ENCODE peak calls at places on chromosomes 13 and 19, in seven cellular contexts. One of them, this sample, is unnamed.

GRCh38 chr19:8552810-8553209 is 24.4 kb downstream of the MYO1F start:
- DNase-seq in HTR-8/SVneo: peak
- DNase-seq in spleen: no peak
- DNase-seq in ACHN: no peak
- DNase-seq in CD8-positive, alpha-beta memory T cell: no peak
- DNase-seq in small intestine: peak
- DNase-seq in DMS 273 treated with DMSO at 0.1 percent for 48 hours: peak
- DNase-seq in this sample: no peak

GRCh38 chr13:64293923-64294322 is 2878.3 kb upstream of the PCDH20 start:
- DNase-seq in CD8-positive, alpha-beta memory T cell: no peak
- DNase-seq in spleen: no peak
- DNase-seq in HTR-8/SVneo: no peak
- DNase-seq in ACHN: no peak
- DNase-seq in small intestine: no peak
- DNase-seq in DMS 273 treated with DMSO at 0.1 percent for 48 hours: no peak
- DNase-seq in this sample: no peak

GRCh38 chr19:50199254-50199545 is 4.2 kb upstream of the MYH14 start:
- DNase-seq in DMS 273 treated with DMSO at 0.1 percent for 48 hours: no peak
- DNase-seq in spleen: no peak
- DNase-seq in ACHN: no peak
- DNase-seq in small intestine: no peak
- DNase-seq in CD8-positive, alpha-beta memory T cell: no peak
- DNase-seq in HTR-8/SVneo: no peak
- DNase-seq in this sample: no peak

GRCh38 chr19:39372047-39372802 is 18.7 kb downstream of the PAF1 start:
- DNase-seq in HTR-8/SVneo: peak
- DNase-seq in spleen: no peak
- DNase-seq in CD8-positive, alpha-beta memory T cell: no peak
- DNase-seq in ACHN: no peak
- DNase-seq in DMS 273 treated with DMSO at 0.1 percent for 48 hours: no peak
- DNase-seq in small intestine: no peak
- DNase-seq in this sample: no peak

GRCh38 chr13:55199132-55199531 is 1941.6 kb upstream of the PRR20A start:
- DNase-seq in DMS 273 treated with DMSO at 0.1 percent for 48 hours: no peak
- DNase-seq in spleen: no peak
- DNase-seq in CD8-positive, alpha-beta memory T cell: no peak
- DNase-seq in ACHN: no peak
- DNase-seq in HTR-8/SVneo: no peak
- DNase-seq in small intestine: no peak
- DNase-seq in this sample: no peak

GRCh38 chr19:13459351-13459750 is 46.9 kb downstream of the CACNA1A start:
- DNase-seq in CD8-positive, alpha-beta memory T cell: no peak
- DNase-seq in small intestine: no peak
- DNase-seq in ACHN: no peak
- DNase-seq in spleen: no peak
- DNase-seq in DMS 273 treated with DMSO at 0.1 percent for 48 hours: no peak
- DNase-seq in HTR-8/SVneo: no peak
- DNase-seq in this sample: no peak

GRCh38 chr13:43132228-43132627 is 108.8 kb downstream of the DNAJC15 start:
- DNase-seq in DMS 273 treated with DMSO at 0.1 percent for 48 hours: peak
- DNase-seq in CD8-positive, alpha-beta memory T cell: no peak
- DNase-seq in ACHN: peak
- DNase-seq in spleen: no peak
- DNase-seq in small intestine: peak
- DNase-seq in HTR-8/SVneo: peak
- DNase-seq in this sample: no peak

GRCh38 chr13:73913043-73913740 is 221.0 kb downstream of the KLF12 start:
- DNase-seq in small intestine: no peak
- DNase-seq in ACHN: no peak
- DNase-seq in CD8-positive, alpha-beta memory T cell: no peak
- DNase-seq in HTR-8/SVneo: no peak
- DNase-seq in DMS 273 treated with DMSO at 0.1 percent for 48 hours: no peak
- DNase-seq in spleen: no peak
- DNase-seq in this sample: no peak

GRCh38 chr13:44818428-44818827 is 170.8 kb downstream of the NUFIP1 start:
- DNase-seq in ACHN: peak
- DNase-seq in spleen: no peak
- DNase-seq in DMS 273 treated with DMSO at 0.1 percent for 48 hours: no peak
- DNase-seq in HTR-8/SVneo: peak
- DNase-seq in small intestine: no peak
- DNase-seq in CD8-positive, alpha-beta memory T cell: no peak
- DNase-seq in this sample: no peak

GRCh38 chr19:16378291-16378889 is 53.8 kb downstream of the KLF2 start:
- DNase-seq in ACHN: no peak
- DNase-seq in spleen: peak
- DNase-seq in DMS 273 treated with DMSO at 0.1 percent for 48 hours: no peak
- DNase-seq in HTR-8/SVneo: no peak
- DNase-seq in small intestine: no peak
- DNase-seq in CD8-positive, alpha-beta memory T cell: no peak
- DNase-seq in this sample: no peak

GRCh38 chr13:40672310-40673060 is 6.0 kb upstream of the FOXO1 start:
- DNase-seq in CD8-positive, alpha-beta memory T cell: no peak
- DNase-seq in HTR-8/SVneo: peak
- DNase-seq in small intestine: peak
- DNase-seq in spleen: no peak
- DNase-seq in DMS 273 treated with DMSO at 0.1 percent for 48 hours: peak
- DNase-seq in ACHN: no peak
- DNase-seq in this sample: no peak

GRCh38 chr19:38543807-38544568 is 73.8 kb downstream of the MAP4K1 start:
- DNase-seq in spleen: no peak
- DNase-seq in DMS 273 treated with DMSO at 0.1 percent for 48 hours: peak
- DNase-seq in CD8-positive, alpha-beta memory T cell: no peak
- DNase-seq in HTR-8/SVneo: peak
- DNase-seq in small intestine: peak
- DNase-seq in ACHN: peak
- DNase-seq in this sample: no peak

GRCh38 chr19:3367572-3368440 is 1.4 kb downstream of the NFIC start:
- DNase-seq in ACHN: no peak
- DNase-seq in HTR-8/SVneo: no peak
- DNase-seq in spleen: no peak
- DNase-seq in DMS 273 treated with DMSO at 0.1 percent for 48 hours: no peak
- DNase-seq in CD8-positive, alpha-beta memory T cell: no peak
- DNase-seq in small intestine: no peak
- DNase-seq in this sample: peak

GRCh38 chr13:23752111-23753001 is 136.8 kb downstream of the MIPEP start:
- DNase-seq in small intestine: no peak
- DNase-seq in DMS 273 treated with DMSO at 0.1 percent for 48 hours: no peak
- DNase-seq in HTR-8/SVneo: no peak
- DNase-seq in ACHN: no peak
- DNase-seq in CD8-positive, alpha-beta memory T cell: no peak
- DNase-seq in spleen: no peak
- DNase-seq in this sample: no peak

GRCh38 chr19:1621574-1621973 is 16.3 kb upstream of the UQCR11 start:
- DNase-seq in CD8-positive, alpha-beta memory T cell: no peak
- DNase-seq in small intestine: no peak
- DNase-seq in spleen: no peak
- DNase-seq in ACHN: no peak
- DNase-seq in HTR-8/SVneo: no peak
- DNase-seq in DMS 273 treated with DMSO at 0.1 percent for 48 hours: no peak
- DNase-seq in this sample: no peak

GRCh38 chr13:73337511-73337910 is 278.7 kb downstream of the KLF5 start:
- DNase-seq in spleen: no peak
- DNase-seq in small intestine: no peak
- DNase-seq in DMS 273 treated with DMSO at 0.1 percent for 48 hours: no peak
- DNase-seq in CD8-positive, alpha-beta memory T cell: no peak
- DNase-seq in HTR-8/SVneo: no peak
- DNase-seq in ACHN: no peak
- DNase-seq in this sample: no peak